ENCODE peak calls at places on chromosome 20, in four cellular contexts. Z, Y, P and L are unnamed samples. For H3K4me1, the result is how much of the 10 kb centered on the place peaks cover.

GRCh38 chr20:21203036-21203656 is 77.3 kb downstream of the KIZ start:
- ATAC-seq in Z (no peak), Y (no peak), P (no peak), L (no peak)

GRCh38 chr20:3915691-3916090 is 26.5 kb downstream of the PANK2 start:
- ATAC-seq in Z (no peak), Y (no peak), P (no peak), L (no peak)

GRCh38 chr20:3248167-3248992 is 9.4 kb upstream of the SLC4A11 start:
- ATAC-seq in Z (peak), Y (peak), P (peak), L (peak)

GRCh38 chr20:37369846-37370245 is 23.9 kb downstream of the SRC start:
- ATAC-seq in Z (no peak), Y (no peak), P (no peak), L (no peak)

GRCh38 chr20:33899106-33899505 is 88.0 kb downstream of the CHMP4B start:
- ATAC-seq in Z (no peak), Y (no peak), P (no peak), L (no peak)

GRCh38 chr20:51628533-51629398 is 86.2 kb upstream of the NFATC2 start:
- ATAC-seq in Z (peak), Y (peak), P (no peak), L (no peak)

GRCh38 chr20:6026051-6026450 is 27.8 kb downstream of the LRRN4 start:
- ATAC-seq in Z (peak), Y (no peak), P (peak), L (no peak)

GRCh38 chr20:3679749-3680700 is 1.8 kb downstream of the ADAM33 start:
- ATAC-seq in Z (peak), Y (peak), P (peak), L (peak)

GRCh38 chr20:16672299-16672698 is 57.5 kb upstream of the SNRPB2 start:
- ATAC-seq in Z (no peak), Y (no peak), P (no peak), L (no peak)

GRCh38 chr20:59082981-59083380 is 40.4 kb upstream of the PRELID3B start:
- ATAC-seq in Z (no peak), Y (no peak), P (peak), L (no peak)

GRCh38 chr20:13788167-13788834 is 3.5 kb downstream of the NDUFAF5 start:
- ATAC-seq in Z (no peak), Y (no peak), P (peak), L (no peak)

GRCh38 chr20:1687053-1687452 is 29.5 kb upstream of the SIRPG start:
- ATAC-seq in Z (no peak), Y (no peak), P (no peak), L (no peak)

GRCh38 chr20:1684872-1685271 is 27.3 kb upstream of the SIRPG start:
- ATAC-seq in Z (no peak), Y (no peak), P (no peak), L (no peak)

GRCh38 chr20:1686151-1686748 is 28.7 kb upstream of the SIRPG start:
- ATAC-seq in Z (no peak), Y (no peak), P (no peak), L (no peak)

GRCh38 chr20:1688886-1689538 is 31.4 kb upstream of the SIRPG start:
- ATAC-seq in Z (no peak), Y (no peak), P (no peak), L (no peak)

DNA sequence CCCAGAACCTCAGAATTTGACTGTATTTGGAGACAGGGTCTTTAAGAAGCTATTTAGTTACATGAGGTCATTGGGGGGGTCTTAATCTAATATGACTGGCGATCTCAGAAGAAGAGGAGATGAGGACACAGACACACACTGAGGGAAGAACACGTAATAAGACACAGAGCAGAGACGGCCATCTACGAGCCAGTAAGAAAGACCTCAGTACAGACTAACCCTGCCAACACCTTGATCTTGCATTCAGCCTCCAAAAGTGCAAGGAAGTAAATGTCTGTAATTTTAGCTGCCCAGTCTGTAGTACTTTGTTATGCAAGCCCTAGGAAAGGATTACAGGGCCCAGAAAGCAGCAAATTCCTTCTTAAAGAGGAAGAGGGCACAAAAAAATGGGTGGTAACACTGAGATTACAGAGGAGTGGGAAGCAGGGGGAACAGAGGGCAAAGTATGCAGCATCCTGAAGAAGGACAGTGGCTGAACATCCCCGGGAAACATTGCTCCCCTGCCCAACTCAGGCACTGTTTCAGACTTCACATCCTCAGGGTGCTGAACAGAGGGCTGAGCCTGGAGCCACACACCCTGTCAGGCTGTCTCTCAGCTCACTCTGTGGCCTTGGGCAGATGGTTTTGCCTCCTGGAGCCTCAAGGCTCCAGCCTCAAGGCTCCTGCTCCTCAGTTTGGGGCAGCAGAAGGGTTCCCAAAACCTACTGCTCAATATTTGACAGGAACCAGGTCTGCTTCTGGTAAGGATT is 27.9 kb upstream of the SIRPG start:
- ATAC-seq in Z (no peak), Y (no peak), P (no peak), L (no peak)
- H3K4me3 ChIP-seq in Z (no peak), Y (no peak), P (no peak), L (no peak)

DNA sequence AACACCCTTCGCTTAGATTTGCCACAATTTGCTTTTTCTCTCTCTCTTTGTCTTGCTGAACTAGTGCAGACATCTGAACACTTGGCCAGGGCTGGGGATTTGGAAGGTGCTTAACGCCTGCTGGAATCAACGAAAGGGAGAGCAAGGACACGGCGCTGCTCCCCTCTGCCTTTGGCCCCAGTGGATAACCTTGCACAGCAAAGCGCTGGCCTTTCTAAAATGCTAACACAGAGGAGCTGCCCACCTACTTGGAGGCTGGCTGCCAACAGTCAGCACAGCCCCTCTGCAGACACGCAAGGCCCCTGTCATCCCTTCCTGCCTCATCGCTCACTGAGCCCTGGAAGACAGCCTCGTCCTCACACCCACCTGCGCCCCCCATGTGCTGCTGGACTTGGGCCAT is 37.5 kb downstream of the C20orf203 start:
- ATAC-seq in Z (no peak), Y (no peak), P (peak), L (no peak)
- TF ChIP-seq CTCF in Z (no peak), Y (no peak), P (no peak), L (no peak)

GRCh38 chr20:56431451-56431850 is 19.4 kb downstream of the CASS4 start:
- ATAC-seq in Z (no peak), Y (no peak), P (no peak), L (no peak)

GRCh38 chr20:56429941-56430340 is 17.9 kb downstream of the CASS4 start:
- ATAC-seq in Z (no peak), Y (no peak), P (no peak), L (no peak)

GRCh38 chr20:56429496-56429895 is 17.4 kb downstream of the CASS4 start:
- ATAC-seq in Z (no peak), Y (peak), P (peak), L (no peak)

GRCh38 chr20:56430471-56430870 is 18.4 kb downstream of the CASS4 start:
- ATAC-seq in Z (no peak), Y (peak), P (peak), L (no peak)

DNA sequence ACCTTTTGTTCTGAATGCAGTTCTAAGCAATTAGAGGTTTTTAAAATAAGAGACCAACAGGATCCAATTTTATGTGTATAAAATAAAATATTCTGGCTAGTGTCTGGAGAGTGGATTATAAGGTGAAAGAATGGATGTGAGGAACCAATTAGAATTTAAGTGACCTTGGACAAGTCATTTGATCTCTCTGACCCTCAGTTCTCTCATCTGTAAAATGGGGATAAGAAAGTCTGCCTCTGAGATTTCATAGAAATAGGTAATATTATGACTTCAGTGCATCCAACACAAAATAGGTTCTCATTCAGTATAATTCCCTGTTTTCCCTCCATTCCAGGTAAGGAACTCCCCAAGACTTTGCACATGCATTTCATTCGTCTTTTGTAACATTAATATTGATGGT is 18.9 kb downstream of the CASS4 start:
- ATAC-seq in Z (no peak), Y (no peak), P (no peak), L (no peak)
- H3K4me1 ChIP-seq in Z (under half), Y (under half), P (under half), L (under half)

GRCh38 chr20:54416770-54417169 is 58.6 kb upstream of the DOK5 start:
- ATAC-seq in Z (peak), Y (no peak), P (no peak), L (no peak)
- H3K4me3 ChIP-seq in Z (no peak), Y (no peak), P (no peak), L (no peak)

GRCh38 chr20:63580796-63581461 is 6.9 kb upstream of the HELZ2 start:
- ATAC-seq in Z (no peak), Y (peak), P (peak), L (no peak)
- TF ChIP-seq CTCF in Z (peak), Y (peak), P (peak), L (no peak)

DNA sequence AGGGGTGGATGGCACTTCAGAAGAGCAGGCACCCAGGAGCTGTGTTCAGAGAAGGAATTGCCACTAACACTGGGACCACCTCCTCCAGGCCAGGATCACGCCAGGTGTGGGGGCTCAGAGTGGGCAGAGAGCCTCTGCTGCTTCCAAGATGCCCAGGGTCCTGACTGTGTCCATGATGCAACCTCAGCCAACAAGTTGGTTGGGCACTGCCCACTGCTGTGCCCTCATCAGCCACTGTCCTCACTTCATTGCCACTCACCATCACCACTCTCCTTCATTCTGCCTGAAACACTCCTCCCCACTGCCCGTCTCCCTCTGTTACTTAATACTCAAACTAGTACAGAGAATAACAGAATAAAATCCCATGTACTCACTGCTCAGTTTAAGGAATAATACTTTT is 16.5 kb upstream of the TCF15 start:
- ATAC-seq in Z (no peak), Y (no peak), P (no peak), L (no peak)
- H3K4me1 ChIP-seq in Z (under half), Y (under half), P (under half), L (under half)

DNA sequence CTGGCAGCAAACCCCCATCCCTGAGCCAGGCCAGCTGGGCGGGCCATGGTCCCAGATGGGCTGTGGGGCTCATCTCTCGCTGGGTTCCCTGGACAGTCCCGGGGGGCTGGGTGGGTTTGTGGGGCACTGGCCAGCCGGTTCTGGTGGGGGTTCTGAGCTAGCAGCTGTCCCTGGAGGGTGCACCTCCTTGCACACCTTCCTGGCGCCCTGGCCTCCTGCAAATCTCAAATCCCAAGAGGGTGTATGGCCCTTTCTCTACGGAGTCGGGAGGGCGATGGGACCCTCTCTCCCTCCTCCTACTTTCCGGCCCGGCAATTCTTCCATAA is 1.2 kb upstream of the LAMA5 start:
- ATAC-seq in Z (no peak), Y (no peak), P (no peak), L (no peak)
- H3K4me3 ChIP-seq in Z (peak), Y (no peak), P (no peak), L (peak)

GRCh38 chr20:48202334-48202733 is 417.1 kb upstream of the SULF2 start:
- ATAC-seq in Z (no peak), Y (no peak), P (no peak), L (no peak)
- TF ChIP-seq CTCF in Z (no peak), Y (no peak), P (no peak), L (no peak)

DNA sequence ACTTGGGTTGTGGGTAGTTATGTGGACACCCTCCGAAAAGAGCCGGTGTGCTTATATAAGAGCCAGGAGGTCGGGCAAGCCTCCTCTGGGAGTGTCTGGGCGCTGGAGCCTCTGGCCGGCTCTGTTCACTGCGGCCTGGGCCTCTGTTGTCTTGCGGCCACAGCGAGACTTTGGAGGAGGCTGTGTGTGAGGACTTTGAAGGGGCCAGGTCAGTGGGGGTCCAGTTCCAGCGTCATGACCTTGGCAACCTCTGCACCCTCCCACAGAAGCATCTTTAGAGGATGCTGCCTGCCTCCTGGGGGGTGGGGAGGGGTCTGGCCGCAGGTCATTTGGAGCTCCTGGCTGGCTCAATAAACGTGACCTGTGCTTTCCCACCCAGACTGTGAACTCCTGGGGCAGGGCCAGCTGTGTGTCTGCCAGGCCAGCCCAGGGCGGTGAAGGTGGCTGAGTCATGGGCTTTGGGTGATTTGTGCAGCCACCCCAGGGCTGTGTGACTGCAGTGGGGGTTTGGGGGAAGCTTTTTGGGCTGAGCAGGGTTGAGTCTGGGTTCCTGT is 1.2 kb downstream of the TCEA2 start:
- ATAC-seq in Z (no peak), Y (no peak), P (peak), L (no peak)
- H3K4me1 ChIP-seq in Z (under half), Y (under half), P (under half), L (under half)